ENCODE peak calls at places on chromosomes 2 and 18, in five cellular contexts. N is fibroblast of lung, W is adrenal gland, H is GM23338, Q is PC-3. T is an unnamed sample.
A peak's percentile ranks its signal among the peaks of the same experiment; 100 is the strongest.

GRCh38 chr18:23920054-23920453 is 94.5 kb upstream of the TTC39C start:
- DNase-seq in H (no peak), W (no peak), Q (no peak), N (no peak), T (no peak)

GRCh38 chr18:76005632-76006031 is 489.4 kb downstream of the ZNF516 start:
- DNase-seq in H (no peak), W (no peak), N (no peak), Q (no peak), T (no peak)

GRCh38 chr2:66888791-66889631 is 454.1 kb downstream of the MEIS1 start:
- DNase-seq in H (no peak), W (peak; percentile 18), N (peak; percentile 100), Q (peak; percentile 93), T (peak; percentile 97)

GRCh38 chr18:46329736-46330246 is 225.6 kb downstream of the HAUS1 start:
- DNase-seq in H (no peak), Q (no peak), W (no peak), N (no peak), T (no peak)

GRCh38 chr2:190376083-190376482 is 32.1 kb upstream of the MFSD6 start:
- DNase-seq in H (no peak), W (no peak), N (no peak), Q (no peak), T (no peak)

GRCh38 chr2:212995920-212996319 is 155.5 kb downstream of the IKZF2 start:
- DNase-seq in N (peak; percentile 49), W (no peak), H (no peak), Q (peak; percentile 64), T (no peak)

GRCh38 chr2:108988796-108989713 is at the start of gene EDAR:
- DNase-seq in N (peak; percentile 15), H (peak; percentile 87), Q (peak; percentile 77), W (peak; percentile 34), T (no peak)

GRCh38 chr18:74489631-74490030 is 6.5 kb upstream of the CNDP2 start:
- DNase-seq in N (peak; percentile 31), Q (no peak), H (no peak), W (no peak), T (peak; percentile 18)

GRCh38 chr18:36850527-36851201 is 21.7 kb downstream of the KIAA1328 start:
- DNase-seq in H (no peak), W (peak; percentile 63), N (peak; percentile 81), Q (peak; percentile 64), T (peak; percentile 63)

GRCh38 chr2:138499684-138500083 is 1.9 kb upstream of the SPOPL start:
- DNase-seq in N (no peak), Q (no peak), W (no peak), H (no peak), T (no peak)
- TF ChIP-seq CTCF in N (no peak), Q (no peak), W (no peak), H (no peak), T (no peak)

DNA sequence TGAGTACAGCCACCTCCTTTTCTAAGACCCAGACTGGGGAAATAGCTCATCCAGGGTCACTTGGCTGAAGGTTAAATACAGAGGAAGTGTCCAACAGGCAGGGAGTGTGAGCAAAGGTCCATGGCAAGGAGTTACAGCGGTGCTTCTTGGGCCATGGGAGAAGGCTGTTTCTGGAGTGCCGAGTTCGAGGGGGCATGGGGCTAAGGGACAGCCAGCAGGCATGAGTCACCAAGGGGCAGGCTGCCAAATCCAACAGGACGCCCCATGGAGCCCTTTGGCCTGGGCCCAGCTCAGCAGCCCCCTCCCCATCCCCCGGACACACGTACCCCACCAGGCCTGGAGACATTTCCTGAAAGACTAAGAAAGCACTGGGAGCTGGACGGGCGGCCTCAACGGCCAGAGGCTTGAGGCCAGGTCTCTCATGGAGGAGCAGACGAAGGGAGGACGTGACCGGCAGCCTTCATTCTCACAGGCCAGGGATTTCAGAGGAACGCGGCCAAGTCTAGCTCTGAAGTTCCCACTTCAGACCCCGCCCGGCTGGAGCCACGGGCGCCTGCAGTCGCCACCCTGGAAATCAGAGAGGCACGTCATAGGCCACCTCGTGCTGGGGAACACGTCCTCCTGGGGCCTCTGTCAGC is 160.4 kb downstream of the SMAD7 start:
- DNase-seq in N (peak; percentile 37), Q (no peak), H (no peak), W (peak; percentile 80), T (no peak)
- H3K27ac ChIP-seq in N (no peak overlapping the region), Q (no peak overlapping the region), H (no peak overlapping the region), W (peak overlapping the region; percentile 68), T (no peak overlapping the region)

DNA sequence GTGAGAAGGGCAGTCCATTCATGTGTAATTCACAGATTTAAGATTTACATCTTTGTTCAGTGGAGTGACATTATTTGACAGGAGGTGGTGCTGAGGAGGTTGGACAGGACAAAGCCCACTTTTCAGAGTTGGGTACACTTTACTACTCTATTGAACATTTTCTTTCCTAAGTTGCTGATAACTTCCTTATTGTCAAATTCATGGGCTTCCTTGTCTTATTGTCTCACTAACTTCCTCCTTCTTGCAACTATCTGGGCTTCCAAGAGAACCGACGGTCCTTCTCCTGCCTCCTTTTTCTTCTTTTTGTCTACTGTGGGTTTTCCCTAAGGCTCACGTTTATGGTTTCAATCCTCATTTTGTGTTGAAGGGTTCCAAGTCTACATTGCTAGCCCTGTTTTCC is 67.7 kb upstream of the DNMT3A start:
- DNase-seq in W (no peak), H (no peak), Q (no peak), N (no peak), T (no peak)
- H3K4me3 ChIP-seq in W (no peak overlapping the region), H (no peak overlapping the region), Q (no peak overlapping the region), N (no peak overlapping the region), T (no peak overlapping the region)

GRCh38 chr2:232698552-232699091 is 1.5 kb downstream of the GIGYF2 start:
- DNase-seq in N (no peak), Q (no peak), W (no peak), H (no peak), T (no peak)
- TF ChIP-seq CTCF in N (no peak), Q (no peak), W (no peak), H (no peak), T (no peak)